ENCODE peak calls at places on chromosomes 5 and 9, in five cellular contexts. Y is heart right ventricle, X is fibroblast of lung, P is upper lobe of right lung, E is IMR-90. B is an unnamed sample.

GRCh38 chr9:113646946-113647914 is 183.7 kb downstream of the RGS3 start:
- DNase-seq in Y (no peak), X (no peak), P (peak; percentile 40), E (no peak), B (no peak)

GRCh38 chr5:135156715-135157404 is 122.8 kb upstream of the PITX1 start:
- DNase-seq in E (no peak), Y (no peak), X (no peak), P (no peak), B (no peak)

GRCh38 chr9:115978739-115979138 is 174.9 kb upstream of the PAPPA start:
- DNase-seq in E (no peak), P (no peak), X (peak; percentile 69), Y (no peak), B (no peak)

GRCh38 chr9:132878695-132879064 is at the start of gene SPACA9:
- DNase-seq in X (peak; percentile 46), E (peak; percentile 11), Y (peak; percentile 78), P (peak; percentile 87), B (peak; percentile 5)

GRCh38 chr9:137694962-137695875 is 76.4 kb downstream of the EHMT1 start:
- DNase-seq in P (peak; percentile 79), E (no peak), Y (peak; percentile 54), X (no peak), B (no peak)

GRCh38 chr9:93089481-93089991 is 6.5 kb upstream of the CARD19 start:
- DNase-seq in P (peak; percentile 52), Y (no peak), X (no peak), E (no peak), B (no peak)

GRCh38 chr5:6582507-6583048 is 50.3 kb downstream of the NSUN2 start:
- DNase-seq in E (no peak), P (no peak), Y (no peak), X (peak; percentile 10), B (no peak)

GRCh38 chr9:123338710-123339665 is 17.0 kb upstream of the CRB2 start:
- DNase-seq in Y (peak; percentile 34), X (peak; percentile 44), E (no peak), P (peak; percentile 74), B (no peak)

GRCh38 chr5:61702784-61703183 is 370.7 kb downstream of the ZSWIM6 start:
- DNase-seq in Y (no peak), E (no peak), P (no peak), X (no peak), B (no peak)

GRCh38 chr5:170660531-170660930 is 123.0 kb upstream of the GABRP start:
- DNase-seq in X (no peak), P (no peak), E (no peak), Y (no peak), B (no peak)

GRCh38 chr5:89457411-89458329 is 574.7 kb upstream of the MEF2C start:
- DNase-seq in P (no peak), X (peak; percentile 85), E (no peak), Y (peak; percentile 46), B (peak; percentile 6)

GRCh38 chr5:173334808-173335207 is 6.6 kb upstream of the STC2 start:
- DNase-seq in E (peak; percentile 65), X (no peak), P (no peak), Y (no peak), B (no peak)

GRCh38 chr5:62206150-62206829 is 99.7 kb upstream of the KIF2A start:
- DNase-seq in P (no peak), Y (no peak), X (no peak), E (no peak), B (no peak)

GRCh38 chr5:132466453-132467291 is 23.9 kb downstream of the IRF1 start:
- DNase-seq in X (peak; percentile 41), P (peak; percentile 78), E (peak; percentile 17), Y (peak; percentile 55), B (no peak)

GRCh38 chr5:31218978-31219377 is 25.5 kb downstream of the CDH6 start:
- DNase-seq in P (no peak), Y (no peak), E (no peak), X (no peak), B (no peak)

GRCh38 chr5:101429241-101429640 is 526.2 kb upstream of the ST8SIA4 start:
- DNase-seq in E (peak; percentile 62), P (no peak), X (peak; percentile 79), Y (no peak), B (no peak)

GRCh38 chr5:59746261-59746765 is 147.2 kb downstream of the PDE4D start:
- DNase-seq in E (peak; percentile 6), X (peak; percentile 82), P (no peak), Y (no peak), B (peak; percentile 62)

GRCh38 chr5:179224741-179225140 is 120.5 kb downstream of the ADAMTS2 start:
- DNase-seq in Y (no peak), P (no peak), E (no peak), X (no peak), B (no peak)

GRCh38 chr5:102749416-102750021 is 5.6 kb upstream of the PAM start:
- DNase-seq in P (no peak), E (no peak), X (no peak), Y (no peak), B (no peak)

GRCh38 chr9:77523891-77524290 is 124.2 kb downstream of the GNA14 start:
- DNase-seq in X (no peak), Y (no peak), E (no peak), P (no peak), B (no peak)

GRCh38 chr5:179907570-179908324 is at the start of gene TBC1D9B:
- DNase-seq in P (peak; percentile 88), X (peak; percentile 43), E (peak; percentile 45), Y (peak; percentile 79), B (peak; percentile 40)

GRCh38 chr5:132611965-132612364 is 46.0 kb upstream of the IL13 start:
- DNase-seq in X (no peak), E (no peak), Y (no peak), P (no peak), B (no peak)

GRCh38 chr9:89154651-89155336 is 23.8 kb downstream of the SHC3 start:
- DNase-seq in P (no peak), X (peak; percentile 97), E (peak; percentile 96), Y (no peak), B (peak; percentile 84)

GRCh38 chr9:82606761-82607382 is 456.1 kb downstream of the RASEF start:
- DNase-seq in E (peak; percentile 81), P (no peak), X (peak; percentile 62), Y (no peak), B (peak; percentile 74)

GRCh38 chr9:120912958-120913672 is 13.5 kb downstream of the TRAF1 start:
- DNase-seq in E (no peak), Y (no peak), X (no peak), P (no peak), B (no peak)

GRCh38 chr9:93648836-93649235 is 72.5 kb downstream of the PHF2 start:
- DNase-seq in X (no peak), P (peak; percentile 45), E (no peak), Y (no peak), B (no peak)

GRCh38 chr5:56637321-56637920 is 177.9 kb upstream of the MAP3K1 start:
- DNase-seq in E (peak; percentile 52), X (peak; percentile 75), P (no peak), Y (no peak), B (no peak)

DNA sequence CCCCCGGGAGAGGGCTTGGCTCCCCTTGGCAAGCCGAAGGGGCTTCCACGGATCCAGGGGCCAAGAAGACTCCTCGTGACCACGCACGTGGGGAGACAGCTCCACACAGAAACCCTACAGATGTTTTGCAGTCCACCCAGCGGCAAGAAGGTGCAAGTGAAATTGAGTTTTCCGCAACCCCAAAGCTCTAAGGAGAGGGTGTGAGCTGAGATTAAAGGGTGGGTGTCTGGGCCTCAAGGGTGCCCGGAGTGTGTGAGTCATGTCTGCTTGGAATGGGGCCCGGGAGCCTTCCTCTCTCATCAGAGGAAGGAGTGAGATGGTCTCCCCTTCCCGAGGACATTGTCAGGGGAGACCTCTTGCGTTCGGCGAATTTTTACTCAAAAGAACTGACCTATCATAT is 79.1 kb downstream of the OLFM1 start:
- DNase-seq in X (no peak), Y (no peak), P (no peak), E (no peak), B (no peak)
- TF ChIP-seq CTCF in X (no peak), Y (no peak), P (no peak), E (no peak), B (no peak)

GRCh38 chr5:39005566-39006232 is 68.5 kb downstream of the RICTOR start:
- DNase-seq in X (no peak), P (no peak), E (peak; percentile 22), Y (no peak), B (peak; percentile 16)
- TF ChIP-seq CTCF in X (peak; percentile 24), P (peak; percentile 46), E (no peak), Y (peak; percentile 7), B (peak; percentile 59)

GRCh38 chr5:11334404-11334803 is 569.8 kb downstream of the CTNND2 start:
- DNase-seq in E (no peak), Y (no peak), X (no peak), P (no peak), B (no peak)
- TF ChIP-seq CTCF in E (no peak), Y (no peak), X (no peak), P (no peak), B (no peak)

GRCh38 chr5:150153957-150154617 is 1.6 kb downstream of the PDGFRB start:
- DNase-seq in Y (peak; percentile 1), P (no peak), X (peak; percentile 81), E (peak; percentile 80), B (peak; percentile 85)
- TF ChIP-seq CTCF in Y (no peak), P (no peak), X (peak; percentile 38), E (peak; percentile 21), B (no peak)

GRCh38 chr5:78920604-78921003 is 64.5 kb downstream of the ARSB start:
- DNase-seq in E (peak; percentile 71), P (no peak), Y (no peak), X (peak; percentile 49), B (peak; percentile 35)
- TF ChIP-seq CTCF in E (peak; percentile 55), P (peak; percentile 11), Y (no peak), X (peak; percentile 70), B (peak; percentile 42)

GRCh38 chr5:90632799-90633198 is 74.2 kb downstream of the ADGRV1 start:
- DNase-seq in P (no peak), E (no peak), X (no peak), Y (no peak), B (no peak)

GRCh38 chr5:90626493-90626892 is 67.9 kb downstream of the ADGRV1 start:
- DNase-seq in Y (no peak), E (no peak), X (no peak), P (no peak), B (no peak)

DNA sequence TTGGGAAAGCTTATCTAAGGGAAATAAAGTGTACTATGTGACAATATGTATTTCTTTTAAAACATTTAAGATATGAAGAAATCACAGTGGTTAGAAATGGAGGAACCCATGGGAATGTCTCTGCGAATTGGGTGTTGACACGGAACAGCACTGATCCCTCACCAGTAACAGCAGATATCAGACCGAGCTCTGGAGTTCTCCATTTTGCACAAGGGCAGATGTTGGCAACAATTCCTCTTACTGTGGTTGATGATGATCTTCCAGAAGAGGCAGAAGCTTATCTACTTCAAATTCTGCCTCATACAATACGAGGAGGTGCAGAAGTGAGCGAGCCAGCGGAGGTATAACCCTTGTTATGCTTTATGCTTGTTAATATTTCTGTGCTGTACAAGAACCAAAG is 69.9 kb downstream of the ADGRV1 start:
- DNase-seq in E (no peak), X (no peak), Y (no peak), P (no peak), B (no peak)
- TF ChIP-seq CTCF in E (no peak), X (no peak), Y (no peak), P (no peak), B (no peak)

B was measured in HFFc6.